ENCODE peak calls at places on chromosomes 11 and 22, in four cellular contexts. G, H, R and Y are unnamed samples.

GRCh38 chr22:50027639-50028537 is 15.3 kb upstream of the IL17REL start:
- DNase-seq in G (peak; percentile 44), H (peak; percentile 65), R (no peak), Y (peak; percentile 89)

GRCh38 chr11:71948314-71949027 is 19.6 kb downstream of the RNF121 start:
- DNase-seq in G (no peak), R (no peak), H (no peak), Y (no peak)

GRCh38 chr22:37278261-37278660 is 4.0 kb upstream of the CYTH4 start:
- DNase-seq in G (no peak), H (no peak), R (no peak), Y (no peak)

GRCh38 chr11:128484172-128484571 is 103.2 kb downstream of the ETS1 start:
- DNase-seq in G (no peak), R (no peak), H (no peak), Y (no peak)

GRCh38 chr11:78350646-78351165 is 66.9 kb downstream of the GAB2 start:
- DNase-seq in H (no peak), G (no peak), R (no peak), Y (no peak)

GRCh38 chr22:18909556-18909955 is 3.4 kb downstream of the DGCR6 start:
- DNase-seq in H (no peak), R (no peak), G (no peak), Y (peak; percentile 66)

GRCh38 chr11:110050201-110050506 is 43.0 kb upstream of the ZC3H12C start:
- DNase-seq in H (no peak), G (no peak), R (no peak), Y (no peak)

GRCh38 chr22:43828711-43829447 is 16.8 kb upstream of the EFCAB6 start:
- DNase-seq in G (no peak), H (no peak), R (no peak), Y (no peak)

GRCh38 chr22:31233001-31233400 is 20.9 kb downstream of the LIMK2 start:
- DNase-seq in R (no peak), G (no peak), H (no peak), Y (no peak)

GRCh38 chr22:31192513-31192912 is 19.6 kb upstream of the LIMK2 start:
- DNase-seq in R (peak; percentile 72), G (no peak), H (peak; percentile 8), Y (no peak)

GRCh38 chr11:36564376-36565032 is 3.3 kb upstream of the RAG1 start:
- DNase-seq in G (peak; percentile 40), R (peak; percentile 47), H (peak; percentile 38), Y (no peak)

GRCh38 chr22:49971232-49972162 is 10.9 kb downstream of the PIM3 start:
- DNase-seq in G (peak; percentile 72), H (no peak), R (no peak), Y (no peak)

GRCh38 chr11:19903620-19904069 is 191.0 kb downstream of the NAV2 start:
- DNase-seq in G (peak; percentile 81), R (peak; percentile 65), H (peak; percentile 58), Y (peak; percentile 90)

GRCh38 chr11:134575504-134576230 is 163.6 kb upstream of the B3GAT1 start:
- DNase-seq in H (no peak), G (no peak), R (no peak), Y (peak; percentile 66)

GRCh38 chr11:8934735-8935478 is 2.2 kb upstream of the C11orf16 start:
- DNase-seq in R (peak; percentile 63), G (peak; percentile 6), H (peak; percentile 20), Y (no peak)

GRCh38 chr11:99068832-99069231 is 48.1 kb downstream of the CNTN5 start:
- DNase-seq in G (no peak), H (peak; percentile 1), R (peak; percentile 13), Y (no peak)

GRCh38 chr22:44839061-44839460 is 86.7 kb downstream of the ARHGAP8 start:
- DNase-seq in H (no peak), G (no peak), R (no peak), Y (no peak)

GRCh38 chr22:17095538-17095937 is 10.7 kb downstream of the IL17RA start:
- DNase-seq in G (no peak), H (no peak), R (no peak), Y (no peak)

GRCh38 chr11:128948583-128948982 is 5.9 kb upstream of the TP53AIP1 start:
- DNase-seq in H (no peak), R (no peak), G (peak; percentile 17), Y (no peak)

GRCh38 chr11:83007909-83008580 is 63.7 kb downstream of the RAB30 start:
- DNase-seq in G (peak; percentile 6), H (no peak), R (no peak), Y (no peak)

GRCh38 chr22:32338757-32339156 is 18.9 kb upstream of the RFPL3 start:
- DNase-seq in G (no peak), H (no peak), R (no peak), Y (peak; percentile 54)

GRCh38 chr22:46846832-46847355 is 84.4 kb downstream of the TBC1D22A start:
- DNase-seq in H (no peak), G (no peak), R (no peak), Y (peak; percentile 77)

GRCh38 chr11:108115495-108116140 is 5.7 kb upstream of the ACAT1 start:
- DNase-seq in G (peak; percentile 65), R (peak; percentile 86), H (peak; percentile 86), Y (no peak)

GRCh38 chr22:39935116-39935515 is 25.1 kb upstream of the TMA7B start:
- DNase-seq in G (no peak), H (no peak), R (no peak), Y (no peak)

GRCh38 chr11:57255618-57256017 is 18.6 kb upstream of the APLNR start:
- DNase-seq in H (peak; percentile 71), R (peak; percentile 85), G (no peak), Y (no peak)

GRCh38 chr11:77201991-77202841 is 74.2 kb downstream of the MYO7A start:
- DNase-seq in G (no peak), R (no peak), H (no peak), Y (no peak)

GRCh38 chr11:102010776-102011500 is 36.3 kb upstream of the CFAP300 start:
- DNase-seq in R (peak; percentile 91), H (peak; percentile 84), G (peak; percentile 75), Y (peak; percentile 92)

GRCh38 chr11:111148953-111149352 is 96.6 kb upstream of the POU2AF2 start:
- DNase-seq in R (peak; percentile 50), G (no peak), H (no peak), Y (no peak)

GRCh38 chr11:114147389-114148382 is 88.2 kb downstream of the ZBTB16 start:
- DNase-seq in H (no peak), R (no peak), G (no peak), Y (no peak)

GRCh38 chr11:123430736-123431356 is 777 bp downstream of the GRAMD1B start:
- DNase-seq in R (peak; percentile 32), G (no peak), H (peak; percentile 1), Y (peak; percentile 85)

GRCh38 chr11:34747261-34747660 is 126.4 kb downstream of the EHF start:
- DNase-seq in H (no peak), G (no peak), R (no peak), Y (no peak)

DNA sequence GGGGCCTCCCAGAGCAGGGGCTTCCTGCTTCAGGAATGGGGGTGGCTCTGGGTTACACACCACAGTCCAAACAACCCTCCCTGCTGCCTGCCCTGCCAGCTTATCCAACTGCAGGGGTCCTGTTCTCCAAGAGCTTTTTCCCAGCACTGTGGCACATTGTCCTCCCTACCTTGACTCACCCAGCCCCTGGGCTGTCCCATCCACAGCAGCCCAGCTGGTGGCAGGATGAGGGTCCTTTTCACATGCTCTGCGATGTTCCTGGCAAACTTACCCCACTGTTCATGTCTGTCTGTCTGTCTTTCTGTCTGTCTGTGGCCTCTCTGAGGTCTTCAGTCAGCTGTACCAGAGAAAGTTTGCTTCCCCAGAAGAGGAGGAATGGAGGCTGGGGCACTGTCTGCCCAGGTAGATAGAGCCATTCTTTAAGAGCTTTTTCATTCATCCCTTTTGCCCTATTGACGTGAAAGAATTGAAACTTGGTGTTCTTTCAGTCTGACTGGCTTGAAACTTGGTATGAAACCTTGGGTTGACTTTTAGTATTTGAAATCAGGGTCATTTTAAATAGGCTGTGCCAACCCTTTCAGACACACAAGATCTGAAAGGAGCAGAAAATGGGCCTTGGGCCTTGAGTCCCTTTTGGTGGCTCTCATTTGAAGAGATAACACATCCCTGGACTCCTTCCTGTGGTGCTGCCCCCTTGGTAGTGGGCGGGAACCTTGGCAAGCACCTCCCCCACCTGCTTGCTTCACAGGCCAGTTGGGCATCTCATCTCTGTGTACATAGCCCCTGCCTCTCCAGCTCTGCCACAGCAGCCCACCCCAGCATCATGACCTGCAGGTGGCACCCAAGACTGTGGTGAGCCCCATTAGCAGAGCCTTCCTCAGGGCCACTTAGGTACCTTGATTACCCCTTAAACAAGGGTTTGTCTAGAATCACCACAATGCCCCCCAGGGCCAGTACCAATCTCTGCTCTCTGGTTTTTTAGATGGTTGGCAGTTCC is 74.6 kb upstream of the SUSD2 start:
- DNase-seq in H (no peak), R (no peak), G (no peak), Y (no peak)
- TF ChIP-seq CTCF in H (no peak), R (no peak), G (no peak), Y (peak; percentile 46)

GRCh38 chr11:75775056-75775455 is 6.5 kb downstream of the DGAT2 start:
- DNase-seq in R (no peak), G (no peak), H (no peak), Y (no peak)
- TF ChIP-seq CTCF in R (no peak), G (no peak), H (no peak), Y (no peak)

GRCh38 chr11:66080055-66080817 is 10.2 kb downstream of the PACS1 start:
- DNase-seq in G (peak; percentile 37), H (peak; percentile 66), R (peak; percentile 82), Y (peak; percentile 62)
- TF ChIP-seq CTCF in G (no peak), H (no peak), R (no peak), Y (no peak)

GRCh38 chr11:33651555-33651954 is 49.1 kb downstream of the C11orf91 start:
- DNase-seq in H (no peak), G (no peak), R (no peak), Y (no peak)

GRCh38 chr11:33652407-33652806 is 48.2 kb downstream of the C11orf91 start:
- DNase-seq in G (no peak), H (no peak), R (no peak), Y (no peak)

GRCh38 chr11:33652930-33653329 is 47.7 kb downstream of the C11orf91 start:
- DNase-seq in R (peak; percentile 26), H (no peak), G (no peak), Y (no peak)

GRCh38 chr11:33649944-33650343 is 50.7 kb downstream of the C11orf91 start:
- DNase-seq in H (no peak), R (no peak), G (no peak), Y (no peak)

DNA sequence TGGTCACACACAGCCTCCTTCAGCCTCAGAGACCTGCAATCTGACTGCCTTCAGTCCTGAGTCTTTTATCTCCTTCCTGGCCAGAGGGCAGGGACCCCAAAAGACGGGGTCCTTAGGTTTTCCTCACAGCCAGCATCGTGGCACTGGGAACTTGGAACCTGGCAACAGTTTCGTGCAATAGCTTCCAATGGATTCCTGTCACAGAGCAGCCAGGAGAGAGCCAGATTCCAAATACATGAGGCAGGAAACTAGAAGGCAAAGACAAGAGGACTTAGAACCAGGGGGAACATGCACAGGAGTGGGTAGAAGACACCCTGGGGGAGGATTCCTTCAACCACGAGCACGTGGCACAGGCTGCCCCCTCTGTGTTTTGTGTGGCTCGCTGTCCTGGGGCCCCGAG is 48.6 kb downstream of the C11orf91 start:
- DNase-seq in H (no peak), G (no peak), R (no peak), Y (peak; percentile 49)
- TF ChIP-seq CTCF in H (no peak), G (no peak), R (no peak), Y (no peak)